ENCODE peak calls at places on chromosomes 6 and 20, in eight cellular contexts. N, B, A, Z, Q, L, I and U are unnamed samples. For H3K4me1, the result is how much of the 10 kb centered on the place peaks cover.

GRCh38 chr20:1500496-1500895 is 9.3 kb upstream of the SIRPB2 start:
- DNase-seq in I (no peak), N (no peak), Z (no peak), L (no peak), A (peak), Q (no peak), B (no peak), U (no peak)

GRCh38 chr6:4021862-4022715 is 56.8 kb downstream of the FAM217A start:
- DNase-seq in I (no peak), Q (no peak), L (no peak), B (no peak), Z (no peak), A (peak), N (peak), U (no peak)

GRCh38 chr6:154457046-154457713 is 53.3 kb downstream of the CNKSR3 start:
- DNase-seq in L (no peak), I (no peak), A (no peak), Z (no peak), N (peak), B (peak), Q (no peak), U (no peak)

GRCh38 chr6:147087641-147088040 is 116.6 kb upstream of the STXBP5 start:
- DNase-seq in N (no peak), I (no peak), A (no peak), B (no peak), Q (no peak), Z (no peak), L (no peak), U (no peak)

GRCh38 chr20:41734506-41734945 is 116.3 kb upstream of the CHD6 start:
- DNase-seq in Q (peak), A (peak), B (peak), Z (peak), N (peak), L (no peak), I (peak), U (peak)

GRCh38 chr20:5222919-5223634 is 93.7 kb downstream of the PROKR2 start:
- DNase-seq in N (peak), B (peak), Z (peak), I (peak), L (peak), A (peak), Q (peak), U (no peak)

GRCh38 chr6:684831-685636 is 7.9 kb downstream of the EXOC2 start:
- DNase-seq in Z (no peak), A (no peak), N (peak), L (no peak), Q (no peak), B (peak), I (no peak), U (no peak)

GRCh38 chr20:50317644-50318043 is 127.0 kb downstream of the CEBPB start:
- DNase-seq in L (no peak), A (no peak), Z (peak), N (no peak), I (no peak), Q (no peak), B (no peak), U (no peak)

GRCh38 chr20:47258745-47259695 is 97.5 kb downstream of the ZMYND8 start:
- DNase-seq in N (peak), A (no peak), L (peak), I (no peak), B (peak), Q (no peak), Z (no peak), U (no peak)

GRCh38 chr6:155641603-155642002 is 186.0 kb upstream of the NOX3 start:
- DNase-seq in A (no peak), N (no peak), B (no peak), L (no peak), Z (no peak), Q (no peak), I (no peak), U (no peak)
- H3K4me1 ChIP-seq in A (under half), N (under half), B (under half), L (under half), Z (under half), Q (under half), I (under half), U (under half)

GRCh38 chr6:26403888-26404287 is 1.8 kb downstream of the BTN3A1 start:
- DNase-seq in L (no peak), A (no peak), B (no peak), Q (no peak), N (no peak), Z (no peak), I (no peak), U (no peak)
- H3K4me1 ChIP-seq in L (under half), A (under half), B (under half), Q (under half), N (under half), Z (under half), I (under half), U (under half)

GRCh38 chr6:24987439-24987838 is 51.7 kb upstream of the RIPOR2 start:
- DNase-seq in Z (no peak), N (no peak), I (no peak), B (no peak), Q (no peak), L (no peak), A (no peak), U (no peak)

GRCh38 chr6:24981385-24981758 is 45.6 kb upstream of the RIPOR2 start:
- DNase-seq in N (peak), B (no peak), A (peak), I (no peak), L (no peak), Q (no peak), Z (no peak), U (no peak)

GRCh38 chr6:24982231-24982630 is 46.5 kb upstream of the RIPOR2 start:
- DNase-seq in L (no peak), I (no peak), Q (no peak), N (peak), A (no peak), B (peak), Z (no peak), U (no peak)

GRCh38 chr6:24988562-24988961 is 52.8 kb upstream of the RIPOR2 start:
- DNase-seq in L (no peak), A (no peak), I (no peak), Z (no peak), B (no peak), Q (no peak), N (no peak), U (no peak)

DNA sequence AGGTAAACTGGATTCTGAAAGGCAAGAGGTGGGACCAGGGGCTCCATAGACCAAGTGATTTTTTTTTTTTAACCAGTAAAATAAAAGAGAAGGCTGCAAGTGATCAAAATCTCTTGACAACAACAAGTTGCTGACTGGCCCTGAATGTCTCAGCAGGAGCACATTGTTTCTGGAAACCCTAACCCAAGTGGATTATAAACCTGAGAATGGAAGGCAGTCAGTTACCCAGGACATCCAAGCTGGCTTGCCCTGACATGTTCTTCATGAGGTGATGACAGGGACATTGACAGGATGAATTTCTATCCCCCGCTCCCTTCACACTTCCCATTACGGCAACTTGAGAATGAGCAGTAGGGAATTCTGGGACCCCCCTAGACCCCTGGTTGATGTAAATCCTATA is 49.6 kb upstream of the RIPOR2 start:
- DNase-seq in Z (no peak), N (no peak), B (no peak), Q (no peak), L (no peak), I (no peak), A (peak), U (no peak)
- H3K4me1 ChIP-seq in Z (under half), N (under half), B (under half), Q (under half), L (under half), I (under half), A (under half), U (under half)

DNA sequence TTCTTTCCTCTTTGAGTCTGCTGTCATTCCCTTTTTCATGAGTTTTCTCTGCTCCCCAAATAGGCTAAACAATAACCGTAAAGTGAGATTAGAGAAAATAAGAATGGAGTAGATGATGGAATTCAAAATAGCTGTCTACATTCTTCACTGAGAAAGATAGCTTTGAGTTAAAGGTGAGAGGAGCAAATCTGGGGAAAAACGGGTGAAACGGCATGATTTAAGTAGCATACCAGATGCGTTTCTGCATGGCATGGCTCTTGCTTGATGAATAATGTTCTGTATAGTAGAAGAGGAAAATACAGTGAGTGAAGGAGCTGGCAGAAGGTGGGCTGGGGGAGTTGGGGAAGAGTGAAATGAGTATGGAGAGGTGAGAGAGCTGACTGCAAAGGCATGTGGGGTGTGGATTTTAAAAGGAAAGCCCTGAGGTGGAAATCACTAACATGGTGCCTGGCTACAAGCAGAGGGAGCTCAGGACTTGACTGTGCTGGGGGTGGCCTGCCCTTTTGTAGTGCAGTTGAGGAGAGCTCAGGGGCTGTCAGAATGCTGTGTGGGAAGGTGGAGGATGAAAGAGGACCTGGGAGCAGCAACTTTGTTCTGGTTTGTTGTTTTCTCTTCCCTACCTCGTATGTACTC is 8.8 kb downstream of the BICRAL start:
- DNase-seq in Q (no peak), I (no peak), B (no peak), N (no peak), Z (no peak), A (peak), L (no peak), U (no peak)
- H3K4me1 ChIP-seq in Q (under half), I (half or more), B (under half), N (under half), Z (half or more), A (under half), L (half or more), U (under half)

DNA sequence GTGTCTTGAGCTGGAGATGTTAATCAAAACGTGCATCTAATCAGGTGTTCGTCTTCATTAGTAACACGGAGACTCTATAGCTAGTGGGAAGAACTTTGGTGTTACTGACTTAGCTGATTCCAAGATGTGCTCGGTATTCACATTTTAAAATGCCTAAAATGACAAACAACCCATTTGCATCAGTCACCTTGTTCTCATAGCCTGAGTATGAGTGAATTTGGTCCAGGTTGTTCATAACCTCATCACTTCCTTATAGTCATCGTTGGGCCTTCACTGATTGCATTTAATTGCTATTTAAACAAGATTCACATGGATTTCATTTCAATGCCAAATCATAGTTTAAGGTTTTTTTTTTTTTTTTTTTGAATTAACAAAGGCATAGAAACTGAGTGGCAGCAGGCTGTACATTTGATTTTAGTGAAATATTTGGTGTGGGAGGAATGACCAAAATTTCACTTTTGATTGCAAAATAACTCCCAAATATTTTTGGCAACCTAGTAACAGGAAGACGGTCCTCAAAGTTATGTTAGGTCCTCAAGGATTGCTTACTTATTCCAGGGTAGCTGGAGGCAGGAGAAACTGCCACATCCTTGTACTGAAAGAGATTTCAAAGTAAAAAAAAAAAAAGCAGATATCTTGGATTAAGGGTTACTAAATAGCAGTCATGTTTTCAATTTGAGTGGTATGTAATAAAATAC is 104.7 kb downstream of the JARID2 start:
- DNase-seq in I (no peak), B (no peak), L (no peak), A (no peak), Z (no peak), N (no peak), Q (no peak), U (no peak)
- H3K4me1 ChIP-seq in I (under half), B (under half), L (under half), A (under half), Z (under half), N (under half), Q (under half), U (under half)

GRCh38 chr6:137234505-137234863 is 15.3 kb upstream of the IFNGR1 start:
- DNase-seq in Z (peak), B (no peak), L (no peak), N (no peak), I (no peak), Q (peak), A (no peak), U (no peak)

GRCh38 chr6:137235686-137236085 is 16.5 kb upstream of the IFNGR1 start:
- DNase-seq in L (no peak), Z (no peak), N (no peak), I (no peak), A (no peak), Q (no peak), B (no peak), U (no peak)

GRCh38 chr6:137231156-137231555 is 12.0 kb upstream of the IFNGR1 start:
- DNase-seq in Z (no peak), B (no peak), N (no peak), I (no peak), A (no peak), Q (no peak), L (no peak), U (no peak)

GRCh38 chr6:137231895-137232294 is 12.7 kb upstream of the IFNGR1 start:
- DNase-seq in Z (no peak), L (no peak), Q (no peak), I (no peak), N (no peak), B (no peak), A (no peak), U (no peak)

GRCh38 chr6:137233561-137234504 is 14.6 kb upstream of the IFNGR1 start:
- DNase-seq in Q (peak), B (peak), L (no peak), Z (no peak), N (peak), I (no peak), A (no peak), U (peak)
- H3K4me1 ChIP-seq in Q (under half), B (under half), L (half or more), Z (under half), N (under half), I (under half), A (under half), U (under half)

DNA sequence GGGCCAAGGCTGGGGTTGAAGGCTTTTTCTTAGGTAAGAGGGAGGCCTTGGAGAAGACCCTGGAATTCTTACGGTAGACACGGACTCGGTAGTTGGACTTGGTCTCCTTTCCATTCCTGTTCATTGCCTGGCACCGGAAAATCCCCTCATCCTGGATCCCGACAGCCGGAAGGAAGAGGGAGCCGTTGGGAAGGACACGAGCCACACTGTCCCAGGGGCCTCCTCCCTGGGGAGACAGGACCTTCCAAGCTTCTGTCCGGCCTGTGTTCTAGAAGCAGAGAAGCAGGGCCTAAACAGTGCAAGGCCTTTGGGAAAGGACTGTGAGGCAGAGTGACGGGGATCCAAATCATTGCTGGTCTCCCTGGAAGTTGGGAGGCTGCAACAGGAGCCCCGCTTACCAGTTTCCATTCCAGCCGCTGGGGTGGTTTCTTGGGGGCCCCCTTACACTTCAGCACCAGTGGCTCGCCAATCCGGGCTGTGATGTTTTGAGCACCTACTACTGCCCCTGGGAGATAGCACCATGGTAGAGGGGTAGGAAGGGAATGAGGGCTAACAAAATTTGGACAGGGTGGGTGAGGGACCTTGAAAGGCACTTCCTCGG is 470 bp downstream of the AGER start:
- DNase-seq in A (no peak), Z (no peak), N (no peak), Q (no peak), I (no peak), L (peak), B (no peak), U (no peak)
- H3K4me1 ChIP-seq in A (under half), Z (half or more), N (under half), Q (under half), I (under half), L (half or more), B (under half), U (under half)

DNA sequence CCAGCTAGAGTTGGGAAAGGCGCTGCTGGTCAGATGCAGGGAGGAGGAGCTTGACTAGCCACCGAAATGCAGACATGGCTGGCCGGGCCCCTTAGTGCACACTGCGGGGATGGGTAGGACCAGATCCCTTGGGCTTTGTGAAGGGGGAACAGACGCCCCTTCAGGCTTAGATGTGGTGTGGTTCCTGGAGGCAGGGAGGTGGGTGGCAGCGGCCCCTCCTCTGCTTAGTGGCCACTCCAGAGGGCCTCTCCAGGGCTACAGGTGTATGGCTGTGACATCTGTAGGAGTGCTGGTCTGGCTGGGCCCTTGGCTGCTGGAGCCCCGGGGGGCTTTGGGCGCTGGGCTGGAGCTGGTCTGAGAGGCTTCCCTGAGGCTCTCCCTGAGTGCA is 5.9 kb downstream of the CCND3 start:
- DNase-seq in B (no peak), N (no peak), L (no peak), Z (no peak), A (peak), I (peak), Q (no peak), U (no peak)
- H3K4me1 ChIP-seq in B (under half), N (under half), L (half or more), Z (half or more), A (under half), I (half or more), Q (under half), U (under half)